ENCODE peak calls at places on chromosomes 16 and 17, in four cellular contexts. Q, O, Z and A are unnamed samples.

GRCh38 chr17:8438441-8438840 is 2.8 kb downstream of the NDEL1 start:
- DNase-seq in Z (no peak), O (no peak), Q (no peak), A (no peak)

GRCh38 chr16:83356266-83356665 is 451.5 kb upstream of the HSBP1 start:
- DNase-seq in Q (no peak), O (no peak), Z (peak), A (no peak)

GRCh38 chr17:73293031-73293430 is 18.8 kb downstream of the CDC42EP4 start:
- DNase-seq in Q (no peak), O (no peak), Z (no peak), A (no peak)

GRCh38 chr17:35596530-35597233 is 9.6 kb downstream of the AP2B1 start:
- DNase-seq in Z (no peak), O (no peak), Q (no peak), A (no peak)

GRCh38 chr16:84559311-84559932 is 55.0 kb upstream of the MEAK7 start:
- DNase-seq in O (no peak), Z (no peak), Q (no peak), A (peak)

GRCh38 chr17:40777459-40777858 is 4.9 kb downstream of the KRT27 start:
- DNase-seq in O (no peak), Q (no peak), Z (no peak), A (no peak)

GRCh38 chr16:49639739-49640388 is 216.0 kb downstream of the ZNF423 start:
- DNase-seq in Z (peak), Q (peak), O (no peak), A (no peak)

GRCh38 chr17:79563237-79564013 is 47.4 kb downstream of the RBFOX3 start:
- DNase-seq in Q (no peak), O (no peak), Z (no peak), A (no peak)

GRCh38 chr17:3845361-3845753 is 689 bp downstream of the NCBP3 start:
- DNase-seq in Z (peak), Q (no peak), O (no peak), A (no peak)

GRCh38 chr17:15285466-15285865 is 20.3 kb upstream of the PMP22 start:
- DNase-seq in O (no peak), Q (no peak), Z (no peak), A (no peak)

GRCh38 chr17:32235588-32235987 is 30.0 kb upstream of the RHBDL3 start:
- DNase-seq in O (no peak), Z (no peak), Q (no peak), A (no peak)
- H3K27ac ChIP-seq in O (no peak), Z (no peak), Q (no peak), A (no peak)

GRCh38 chr16:1998852-1999801 is 9.4 kb downstream of the SYNGR3 start:
- DNase-seq in Q (no peak), Z (no peak), O (no peak), A (no peak)
- H3K27ac ChIP-seq in Q (no peak), Z (no peak), O (no peak), A (no peak)

GRCh38 chr16:56652600-56652999 is 914 bp downstream of the MT1B start:
- DNase-seq in Z (no peak), O (no peak), Q (no peak), A (no peak)

GRCh38 chr16:56653218-56653617 is 1.5 kb downstream of the MT1B start:
- DNase-seq in Z (no peak), O (no peak), Q (no peak), A (no peak)

GRCh38 chr16:56662357-56663354 is 4.9 kb downstream of the MT1F start:
- DNase-seq in Q (no peak), Z (no peak), O (no peak), A (peak)

GRCh38 chr16:56658476-56658875 is 717 bp downstream of the MT1F start:
- DNase-seq in Q (no peak), O (no peak), Z (no peak), A (no peak)

GRCh38 chr16:56657555-56658430 is at the start of gene MT1F:
- DNase-seq in O (peak), Z (peak), Q (no peak), A (peak)
- H3K27ac ChIP-seq in O (peak), Z (peak), Q (no peak), A (peak)

GRCh38 chr17:1755993-1756306 is 5.9 kb upstream of the SERPINF1 start:
- DNase-seq in O (no peak), Q (no peak), Z (no peak), A (no peak)
- H3K27ac ChIP-seq in O (no peak), Q (no peak), Z (no peak), A (no peak)

GRCh38 chr16:75323198-75323597 is 71.8 kb upstream of the BCAR1 start:
- DNase-seq in Z (no peak), O (no peak), Q (no peak), A (no peak)

GRCh38 chr16:75320435-75320834 is 69.0 kb upstream of the BCAR1 start:
- DNase-seq in Z (peak), Q (no peak), O (no peak), A (no peak)

GRCh38 chr16:75323928-75324327 is 72.5 kb upstream of the BCAR1 start:
- DNase-seq in Z (no peak), Q (no peak), O (no peak), A (no peak)

GRCh38 chr16:75319513-75320401 is 68.3 kb upstream of the BCAR1 start:
- DNase-seq in O (no peak), Z (no peak), Q (no peak), A (no peak)

GRCh38 chr16:75322706-75323105 is 71.3 kb upstream of the BCAR1 start:
- DNase-seq in O (no peak), Z (peak), Q (no peak), A (no peak)
- H3K27ac ChIP-seq in O (no peak), Z (no peak), Q (no peak), A (no peak)

DNA sequence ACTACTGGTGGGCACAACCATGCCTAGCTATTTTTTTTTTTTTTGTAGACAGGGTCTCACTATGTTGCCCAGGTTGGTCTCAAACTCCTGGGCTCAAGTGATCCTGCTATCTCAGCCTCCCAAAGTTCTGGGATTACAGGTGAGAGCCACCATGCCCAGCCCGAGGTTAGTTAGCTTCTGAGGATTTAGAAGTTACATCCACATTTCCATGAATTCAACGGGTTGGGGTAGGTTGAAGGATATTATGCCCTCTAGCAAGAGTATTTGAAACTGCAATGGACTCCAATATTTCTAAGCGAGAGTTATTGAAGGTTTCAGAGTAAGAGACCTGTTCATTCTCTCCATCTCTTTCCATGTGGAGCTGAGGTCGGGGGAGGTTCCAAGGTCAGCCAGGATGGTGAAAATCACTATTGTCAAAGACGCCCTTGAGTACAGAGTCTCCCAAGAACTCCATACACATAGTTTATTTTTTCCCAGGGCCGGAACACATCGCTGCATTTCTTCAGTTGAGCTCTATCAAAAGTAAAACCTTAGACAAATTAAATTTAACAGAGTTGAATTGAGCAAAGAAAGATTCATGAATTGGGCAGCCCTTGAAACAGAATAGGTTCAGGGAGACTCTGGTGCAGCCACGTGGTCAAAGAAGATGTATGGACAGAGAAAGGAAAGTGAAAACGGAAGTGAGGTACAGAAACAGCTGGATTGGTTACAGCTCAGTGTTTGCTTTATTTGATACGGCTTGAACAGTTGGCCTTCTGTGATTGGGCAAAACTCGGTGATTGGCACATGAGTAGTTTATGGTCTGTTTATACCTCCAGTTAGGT is 19.0 kb upstream of the ITPRIPL2 start:
- DNase-seq in Q (no peak), Z (no peak), O (no peak), A (no peak)
- H3K27ac ChIP-seq in Q (no peak), Z (no peak), O (no peak), A (no peak)

DNA sequence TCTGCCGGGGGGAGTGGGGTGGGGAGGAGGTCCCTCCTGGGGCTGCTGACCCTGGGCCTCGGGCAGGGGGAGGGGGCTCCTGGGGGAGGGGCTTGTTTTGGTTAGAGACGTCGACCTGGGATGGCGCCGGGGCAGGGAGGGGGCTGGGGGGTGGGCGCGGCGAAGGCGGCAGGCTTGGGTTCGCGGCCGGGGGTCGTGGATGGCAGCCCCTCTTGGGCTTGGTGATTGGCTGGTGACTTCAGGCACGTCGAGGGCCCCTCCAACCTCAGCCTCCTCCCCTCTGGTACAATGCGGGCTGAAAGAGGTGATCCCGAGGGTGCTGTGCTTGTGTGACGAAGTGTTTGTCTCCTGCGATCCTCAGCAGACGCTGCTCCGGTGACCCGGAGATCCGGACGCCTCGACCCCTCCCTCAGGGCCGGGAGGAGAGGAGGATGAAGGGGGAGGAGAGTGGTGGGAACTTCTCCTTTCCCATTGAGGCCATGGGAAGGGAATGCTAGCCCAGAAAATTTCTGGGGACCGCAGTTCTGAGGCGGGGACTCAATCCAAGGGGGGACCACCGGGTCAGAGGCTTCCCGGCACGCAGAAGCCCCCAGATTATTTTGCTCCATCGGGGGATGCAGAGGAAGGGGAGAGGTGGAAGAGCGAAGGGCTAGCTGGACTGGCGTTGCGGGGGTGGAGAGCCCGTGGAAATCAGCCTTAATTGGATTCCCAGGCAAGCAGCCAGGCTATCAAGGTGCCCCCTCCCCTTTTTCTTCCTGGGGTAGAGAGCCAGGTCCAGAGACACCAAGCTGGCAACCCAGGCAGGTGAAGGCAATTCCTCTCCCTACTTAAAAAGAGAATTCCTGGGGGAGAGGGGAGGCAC is 44.0 kb downstream of the RAI1 start:
- DNase-seq in O (no peak), Q (no peak), Z (peak), A (no peak)
- H3K27ac ChIP-seq in O (no peak), Q (peak), Z (peak), A (no peak)

DNA sequence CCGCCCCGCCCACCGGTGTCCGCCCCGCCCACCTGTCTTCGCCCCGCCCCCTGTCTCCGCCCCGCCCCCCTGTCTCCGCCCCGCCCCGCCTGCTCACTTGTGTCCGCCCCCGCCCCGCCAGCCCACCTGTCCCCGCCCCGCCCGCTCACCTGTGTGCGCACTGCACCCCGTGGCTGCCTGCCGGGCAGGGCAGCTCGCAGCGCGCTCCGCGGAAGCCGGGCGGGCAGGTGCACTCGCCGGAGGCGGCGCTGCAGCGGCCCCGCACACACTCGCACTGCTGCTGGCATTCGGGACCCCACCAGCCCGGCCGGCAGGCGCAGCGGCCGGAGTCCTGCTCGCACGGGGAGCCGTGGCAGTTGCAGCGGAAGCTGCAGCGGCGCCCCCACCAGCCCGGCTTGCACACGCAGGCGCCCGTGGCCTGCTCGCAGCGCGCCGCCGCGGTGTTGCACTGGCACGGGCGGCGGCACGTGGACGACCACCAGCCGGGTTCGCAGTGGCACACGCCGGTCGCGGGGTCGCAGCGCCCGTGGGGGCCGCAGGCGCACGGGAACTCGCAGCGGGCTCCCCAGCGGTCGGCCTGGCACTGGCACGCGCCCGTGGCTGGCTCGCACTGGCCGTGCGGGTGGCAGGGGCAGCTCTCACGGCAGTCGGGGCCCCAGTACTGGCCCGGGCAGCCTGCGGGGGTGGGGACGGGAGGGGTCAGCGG is 2.1 kb downstream of the SCARF1 start:
- DNase-seq in Z (peak), O (peak), Q (no peak), A (peak)
- H3K27ac ChIP-seq in Z (no peak), O (no peak), Q (no peak), A (peak)

GRCh38 chr17:77408284-77408683 is 267.5 kb downstream of the SEC14L1 start:
- DNase-seq in O (no peak), Q (no peak), Z (no peak), A (no peak)
- H3K27ac ChIP-seq in O (peak), Q (peak), Z (peak), A (no peak)

DNA sequence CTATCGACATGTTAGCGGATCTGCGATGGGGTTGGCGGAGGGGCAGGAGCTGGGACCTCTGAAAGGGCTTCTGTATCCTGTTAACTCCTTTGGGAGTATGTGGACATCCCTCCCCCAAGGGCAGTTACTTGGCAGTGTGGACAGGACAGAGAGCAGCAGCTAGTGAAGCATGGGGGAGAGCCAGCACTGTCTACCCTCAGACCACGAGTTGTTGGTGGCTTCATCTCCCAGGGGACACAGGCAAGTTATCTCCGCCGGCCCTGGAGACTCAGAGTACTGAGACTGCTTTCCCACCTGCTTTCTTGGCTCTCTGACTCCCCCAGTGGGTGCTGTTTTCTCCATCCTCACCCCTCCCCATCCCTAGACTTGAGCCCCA is 5.3 kb upstream of the GFAP start:
- DNase-seq in O (no peak), Q (no peak), Z (no peak), A (no peak)
- H3K27ac ChIP-seq in O (no peak), Q (no peak), Z (no peak), A (no peak)